ENCODE peak calls at places on chromosomes 7 and 10, in four cellular contexts. K, J, R and L are unnamed samples.

GRCh38 chr7:330554-331230 is 40.7 kb downstream of the FOXL3 start:
- DNase-seq in R (no peak), K (no peak), J (no peak), L (no peak)

GRCh38 chr10:35119378-35119777 is 7.3 kb upstream of the CREM start:
- DNase-seq in K (no peak), R (no peak), J (no peak), L (no peak)

GRCh38 chr7:155692317-155692716 is 47.9 kb downstream of the RBM33 start:
- DNase-seq in J (peak), K (no peak), R (no peak), L (no peak)

GRCh38 chr10:61664985-61665384 is 2.3 kb downstream of the CABCOCO1 start:
- DNase-seq in J (no peak), K (no peak), R (no peak), L (no peak)

GRCh38 chr7:84043661-84044191 is 150.9 kb downstream of the SEMA3A start:
- DNase-seq in K (no peak), J (no peak), R (no peak), L (no peak)

GRCh38 chr7:103063895-103064294 is 10.7 kb downstream of the FBXL13 start:
- DNase-seq in K (no peak), R (no peak), J (no peak), L (no peak)

GRCh38 chr10:71323407-71323806 is 4.3 kb downstream of the SLC29A3 start:
- DNase-seq in R (no peak), K (no peak), J (no peak), L (no peak)

GRCh38 chr10:128102480-128103228 is 23.6 kb downstream of the MKI67 start:
- DNase-seq in J (no peak), K (no peak), R (no peak), L (no peak)

GRCh38 chr7:3206101-3206500 is 95.0 kb upstream of the SDK1 start:
- DNase-seq in K (no peak), J (no peak), R (no peak), L (no peak)

GRCh38 chr10:122173766-122174435 is 97.2 kb upstream of the BTBD16 start:
- DNase-seq in K (no peak), R (no peak), J (no peak), L (no peak)

GRCh38 chr10:124596914-124597676 is 135.5 kb downstream of the LHPP start:
- DNase-seq in R (no peak), K (no peak), J (no peak), L (no peak)

GRCh38 chr10:74194999-74195398 is 44.0 kb downstream of the ADK start:
- DNase-seq in J (no peak), K (no peak), R (no peak), L (no peak)

GRCh38 chr7:98771519-98772241 is 98.1 kb downstream of the TMEM130 start:
- DNase-seq in J (peak), R (no peak), K (no peak), L (peak)

GRCh38 chr7:21642422-21642821 is 99.6 kb downstream of the DNAH11 start:
- DNase-seq in J (no peak), R (no peak), K (no peak), L (no peak)

GRCh38 chr7:32586291-32587221 is 91.3 kb downstream of the AVL9 start:
- DNase-seq in K (no peak), R (no peak), J (no peak), L (no peak)

GRCh38 chr10:128896183-128896805 is 570.7 kb upstream of the MGMT start:
- DNase-seq in K (no peak), R (no peak), J (no peak), L (no peak)

GRCh38 chr7:108559253-108559652 is 10.3 kb downstream of the THAP5 start:
- DNase-seq in K (no peak), R (no peak), J (no peak), L (no peak)

GRCh38 chr7:155322530-155322929 is 24.9 kb downstream of the INSIG1 start:
- DNase-seq in K (no peak), R (no peak), J (no peak), L (no peak)

GRCh38 chr7:150620061-150620460 is 12.1 kb downstream of the GIMAP6 start:
- DNase-seq in J (no peak), K (no peak), R (no peak), L (no peak)

GRCh38 chr7:41873781-41874180 is 170.9 kb upstream of the INHBA start:
- DNase-seq in J (no peak), K (no peak), R (no peak), L (no peak)

GRCh38 chr7:157703534-157704195 is 366.9 kb downstream of the DNAJB6 start:
- DNase-seq in R (no peak), K (no peak), J (no peak), L (no peak)

GRCh38 chr10:102150970-102151773 is 1.0 kb upstream of the NOLC1 start:
- DNase-seq in J (no peak), R (no peak), K (no peak), L (no peak)

GRCh38 chr7:118104812-118105441 is 79.0 kb upstream of the LSM8 start:
- DNase-seq in R (no peak), K (no peak), J (no peak), L (no peak)

GRCh38 chr7:157176771-157177170 is 38.0 kb downstream of the UBE3C start:
- DNase-seq in R (no peak), K (no peak), J (no peak), L (no peak)

GRCh38 chr10:63700935-63701263 is 179.7 kb downstream of the REEP3 start:
- DNase-seq in J (no peak), K (no peak), R (no peak), L (no peak)

GRCh38 chr7:83882551-83882950 is 233.6 kb upstream of the SEMA3E start:
- DNase-seq in R (no peak), J (no peak), K (no peak), L (no peak)

GRCh38 chr7:118476036-118476435 is 251.5 kb downstream of the ANKRD7 start:
- DNase-seq in R (no peak), J (no peak), K (no peak), L (no peak)

GRCh38 chr7:25846722-25847121 is 305.3 kb upstream of the NFE2L3 start:
- DNase-seq in K (no peak), J (peak), R (no peak), L (no peak)